ENCODE peak calls at places on chromosomes 4 and X, in ten cellular contexts. N, U, M, Z, H, F, I, L, V and A are unnamed samples.

GRCh38 chrX:105502336-105502735 is 281.8 kb upstream of the TEX13A start:
- DNase-seq in N (peak; percentile 57), U (no peak), M (no peak), Z (no peak), H (no peak), F (no peak), I (no peak), L (no peak), V (no peak), A (no peak)

GRCh38 chr4:77220841-77221613 is 64.0 kb downstream of the CCNG2 start:
- DNase-seq in N (peak; percentile 48), U (no peak), M (no peak), Z (no peak), H (no peak), F (no peak), I (peak; percentile 15), L (no peak), V (peak; percentile 41), A (no peak)

GRCh38 chr4:147833254-147833653 is 101.4 kb downstream of the ARHGAP10 start:
- DNase-seq in N (peak; percentile 55), U (no peak), M (no peak), Z (no peak), H (no peak), F (no peak), I (no peak), L (no peak), V (no peak), A (no peak)

GRCh38 chrX:139930923-139931645 is 1.8 kb downstream of the ATP11C start:
- DNase-seq in N (no peak), U (no peak), M (no peak), Z (no peak), H (no peak), F (peak; percentile 20), I (peak; percentile 20), L (peak; percentile 40), V (peak; percentile 26), A (no peak)

GRCh38 chr4:100023800-100024199 is 73.7 kb upstream of the H2AZ1 start:
- DNase-seq in N (no peak), U (no peak), M (no peak), Z (no peak), H (no peak), F (no peak), I (no peak), L (no peak), V (no peak), A (no peak)

GRCh38 chr4:3340038-3340702 is 47.3 kb downstream of the RGS12 start:
- DNase-seq in N (no peak), U (no peak), M (no peak), Z (no peak), H (no peak), F (no peak), I (no peak), L (no peak), V (no peak), A (no peak)

GRCh38 chrX:100946521-100946920 is 17.8 kb upstream of the XKRX start:
- DNase-seq in N (no peak), U (no peak), M (no peak), Z (no peak), H (no peak), F (no peak), I (no peak), L (no peak), V (no peak), A (no peak)

GRCh38 chr4:80125252-80126177 is 52.5 kb upstream of the ANTXR2 start:
- DNase-seq in N (peak; percentile 50), U (peak; percentile 20), M (peak; percentile 18), Z (no peak), H (peak; percentile 2), F (no peak), I (no peak), L (no peak), V (no peak), A (no peak)

GRCh38 chr4:169050308-169050707 is 40.3 kb upstream of the CBR4 start:
- DNase-seq in N (no peak), U (no peak), M (no peak), Z (no peak), H (no peak), F (no peak), I (no peak), L (no peak), V (no peak), A (no peak)

GRCh38 chrX:150648296-150648940 is 44.8 kb upstream of the MTMR1 start:
- DNase-seq in N (no peak), U (no peak), M (no peak), Z (no peak), H (no peak), F (no peak), I (no peak), L (no peak), V (no peak), A (no peak)

GRCh38 chr4:15963568-15963967 is 593 bp upstream of the FGFBP2 start:
- DNase-seq in N (no peak), U (no peak), M (no peak), Z (no peak), H (peak; percentile 16), F (no peak), I (no peak), L (no peak), V (no peak), A (no peak)

GRCh38 chr4:175739612-175740011 is 72.5 kb downstream of the GPM6A start:
- DNase-seq in N (no peak), U (no peak), M (no peak), Z (no peak), H (no peak), F (no peak), I (no peak), L (no peak), V (no peak), A (no peak)

GRCh38 chr4:17132226-17132625 is 233.8 kb upstream of the LDB2 start:
- DNase-seq in N (peak; percentile 52), U (no peak), M (no peak), Z (no peak), H (no peak), F (no peak), I (no peak), L (no peak), V (no peak), A (no peak)
- H3K9me3 ChIP-seq in N (no peaks in the 10 kb centered on the region), U (no peaks in the 10 kb centered on the region), M (no peaks in the 10 kb centered on the region), Z (no peaks in the 10 kb centered on the region), H (no peaks in the 10 kb centered on the region), F (no peaks in the 10 kb centered on the region), I (no peaks in the 10 kb centered on the region), L (no peaks in the 10 kb centered on the region), V (no peaks in the 10 kb centered on the region), A (no peaks in the 10 kb centered on the region)

GRCh38 chr4:18454349-18454748 is 432.8 kb upstream of the LCORL start:
- DNase-seq in N (no peak), U (no peak), M (no peak), Z (no peak), H (no peak), F (no peak), I (no peak), L (no peak), V (no peak), A (no peak)
- H3K9me3 ChIP-seq in N (no peaks in the 10 kb centered on the region), U (no peaks in the 10 kb centered on the region), M (no peaks in the 10 kb centered on the region), Z (no peaks in the 10 kb centered on the region), H (no peaks in the 10 kb centered on the region), F (no peaks in the 10 kb centered on the region), I (no peaks in the 10 kb centered on the region), L (no peaks in the 10 kb centered on the region), V (no peaks in the 10 kb centered on the region), A (no peaks in the 10 kb centered on the region)

GRCh38 chr4:161496-162284 is 37.4 kb downstream of the ZNF718 start:
- DNase-seq in N (peak; percentile 7), U (no peak), M (no peak), Z (no peak), H (no peak), F (no peak), I (no peak), L (no peak), V (no peak), A (no peak)
- H3K9me3 ChIP-seq in N (peaks cover 2% of the 10 kb centered on the region), U (peaks cover 81% of the 10 kb centered on the region), M (peaks cover 33% of the 10 kb centered on the region), Z (peaks cover 86% of the 10 kb centered on the region), H (peaks cover 43% of the 10 kb centered on the region), F (peaks cover 72% of the 10 kb centered on the region), I (peaks cover 5% of the 10 kb centered on the region), L (peaks cover 82% of the 10 kb centered on the region), V (peaks cover 73% of the 10 kb centered on the region), A (peaks cover 14% of the 10 kb centered on the region)

GRCh38 chr4:213971-214370 is 89.7 kb downstream of the ZNF718 start:
- DNase-seq in N (no peak), U (no peak), M (no peak), Z (no peak), H (no peak), F (no peak), I (no peak), L (no peak), V (no peak), A (no peak)
- H3K9me3 ChIP-seq in N (no peaks in the 10 kb centered on the region), U (peaks cover 56% of the 10 kb centered on the region), M (no peaks in the 10 kb centered on the region), Z (peaks cover 6% of the 10 kb centered on the region), H (no peaks in the 10 kb centered on the region), F (peaks cover 91% of the 10 kb centered on the region), I (no peaks in the 10 kb centered on the region), L (peaks cover 2% of the 10 kb centered on the region), V (no peaks in the 10 kb centered on the region), A (peaks cover 15% of the 10 kb centered on the region)

GRCh38 chr4:11471613-11472012 is 42.9 kb upstream of the HS3ST1 start:
- DNase-seq in N (no peak), U (peak; percentile 17), M (no peak), Z (no peak), H (peak; percentile 51), F (no peak), I (peak; percentile 23), L (no peak), V (no peak), A (peak; percentile 11)
- H3K9me3 ChIP-seq in N (no peaks in the 10 kb centered on the region), U (no peaks in the 10 kb centered on the region), M (no peaks in the 10 kb centered on the region), Z (no peaks in the 10 kb centered on the region), H (no peaks in the 10 kb centered on the region), F (no peaks in the 10 kb centered on the region), I (no peaks in the 10 kb centered on the region), L (no peaks in the 10 kb centered on the region), V (no peaks in the 10 kb centered on the region), A (no peaks in the 10 kb centered on the region)

DNA sequence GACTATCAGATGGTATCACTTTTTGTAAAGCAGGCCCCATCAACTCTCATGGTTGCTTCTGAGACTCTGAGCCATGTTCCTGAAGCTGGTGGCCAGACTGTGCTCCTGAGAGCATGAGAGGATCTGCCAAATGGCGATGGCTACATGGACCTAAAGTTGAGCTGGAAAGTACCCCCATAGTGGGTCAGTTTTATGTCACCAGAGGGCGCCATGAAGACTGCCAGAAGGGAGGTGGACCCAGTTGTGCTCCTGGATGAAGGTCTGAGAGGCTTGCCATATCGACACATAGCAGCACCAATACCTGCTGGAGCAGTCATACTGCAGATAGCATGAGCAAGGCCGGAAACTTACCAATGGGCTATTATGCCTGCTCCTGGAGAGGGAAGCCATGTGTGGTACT is 105.7 kb downstream of the SLITRK2 start:
- DNase-seq in N (no peak), U (no peak), M (no peak), Z (no peak), H (no peak), F (no peak), I (no peak), L (peak; percentile 11), V (no peak), A (no peak)
- H3K9me3 ChIP-seq in N (no peaks in the 10 kb centered on the region), U (no peaks in the 10 kb centered on the region), M (no peaks in the 10 kb centered on the region), Z (no peaks in the 10 kb centered on the region), H (no peaks in the 10 kb centered on the region), F (peaks cover 83% of the 10 kb centered on the region), I (no peaks in the 10 kb centered on the region), L (no peaks in the 10 kb centered on the region), V (no peaks in the 10 kb centered on the region), A (no peaks in the 10 kb centered on the region)

GRCh38 chr4:760616-761015 is 55.0 kb downstream of the PCGF3 start:
- DNase-seq in N (no peak), U (no peak), M (no peak), Z (no peak), H (no peak), F (no peak), I (no peak), L (no peak), V (no peak), A (no peak)
- H3K9me3 ChIP-seq in N (no peaks in the 10 kb centered on the region), U (no peaks in the 10 kb centered on the region), M (no peaks in the 10 kb centered on the region), Z (peaks cover 4% of the 10 kb centered on the region), H (no peaks in the 10 kb centered on the region), F (no peaks in the 10 kb centered on the region), I (no peaks in the 10 kb centered on the region), L (no peaks in the 10 kb centered on the region), V (no peaks in the 10 kb centered on the region), A (no peaks in the 10 kb centered on the region)

GRCh38 chr4:22334155-22334554 is 181.7 kb downstream of the ADGRA3 start:
- DNase-seq in N (no peak), U (no peak), M (no peak), Z (no peak), H (no peak), F (peak; percentile 3), I (no peak), L (no peak), V (no peak), A (no peak)
- H3K9me3 ChIP-seq in N (no peaks in the 10 kb centered on the region), U (no peaks in the 10 kb centered on the region), M (no peaks in the 10 kb centered on the region), Z (no peaks in the 10 kb centered on the region), H (no peaks in the 10 kb centered on the region), F (no peaks in the 10 kb centered on the region), I (no peaks in the 10 kb centered on the region), L (no peaks in the 10 kb centered on the region), V (no peaks in the 10 kb centered on the region), A (no peaks in the 10 kb centered on the region)